ENCODE peak calls at places on chromosome 7, in eight cellular contexts. F is WTC11, M is GM10248, T is thoracic aorta, Z is A673, L is GM06990, H is lower leg skin, E is fibroblast of the aortic adventitia. V is an unnamed sample.

GRCh38 chr7:102425639-102426267 is 7.6 kb upstream of the ORAI2 start:
- DNase-seq in F (peak; percentile 38), M (peak; percentile 87), T (no peak), Z (no peak), L (peak; percentile 90), H (peak; percentile 88), E (no peak), V (no peak)

GRCh38 chr7:19522486-19522885 is 186.4 kb downstream of the POLR1F start:
- DNase-seq in F (no peak), M (no peak), T (no peak), Z (no peak), L (no peak), H (no peak), E (peak; percentile 59), V (no peak)

GRCh38 chr7:143299840-143300239 is 11.7 kb downstream of the CASP2 start:
- DNase-seq in F (peak; percentile 73), M (no peak), T (no peak), Z (peak; percentile 47), L (no peak), H (no peak), E (no peak), V (no peak)

GRCh38 chr7:5636446-5636835 is 145.0 kb downstream of the RNF216 start:
- DNase-seq in F (no peak), M (no peak), T (no peak), Z (peak; percentile 73), L (no peak), H (no peak), E (peak; percentile 16), V (no peak)

GRCh38 chr7:5420108-5420840 is 3.4 kb downstream of the TNRC18 start:
- DNase-seq in F (peak; percentile 44), M (no peak), T (no peak), Z (no peak), L (no peak), H (peak; percentile 89), E (no peak), V (no peak)

GRCh38 chr7:17554341-17555015 is 256.0 kb downstream of the AHR start:
- DNase-seq in F (no peak), M (no peak), T (no peak), Z (no peak), L (no peak), H (no peak), E (no peak), V (no peak)

GRCh38 chr7:139205843-139206242 is 25.2 kb upstream of the UBN2 start:
- DNase-seq in F (no peak), M (no peak), T (no peak), Z (no peak), L (no peak), H (no peak), E (no peak), V (no peak)

GRCh38 chr7:66335318-66335717 is 130.2 kb downstream of the TPST1 start:
- DNase-seq in F (no peak), M (no peak), T (no peak), Z (no peak), L (no peak), H (no peak), E (no peak), V (no peak)

GRCh38 chr7:70417061-70417655 is 714.8 kb upstream of the GALNT17 start:
- DNase-seq in F (peak; percentile 15), M (no peak), T (no peak), Z (no peak), L (no peak), H (no peak), E (no peak), V (no peak)

GRCh38 chr7:3089493-3089892 is 45.8 kb upstream of the CARD11 start:
- DNase-seq in F (peak; percentile 77), M (no peak), T (no peak), Z (peak; percentile 35), L (no peak), H (no peak), E (no peak), V (no peak)

GRCh38 chr7:35975851-35976454 is 175.1 kb downstream of the SEPTIN7 start:
- DNase-seq in F (no peak), M (peak; percentile 45), T (no peak), Z (peak; percentile 85), L (no peak), H (no peak), E (peak; percentile 86), V (no peak)

GRCh38 chr7:107262857-107263256 is 94.1 kb downstream of the HBP1 start:
- DNase-seq in F (no peak), M (no peak), T (no peak), Z (peak; percentile 57), L (no peak), H (no peak), E (peak; percentile 27), V (no peak)

GRCh38 chr7:92731327-92732063 is 104.9 kb downstream of the CDK6 start:
- DNase-seq in F (no peak), M (peak; percentile 19), T (no peak), Z (no peak), L (peak; percentile 52), H (no peak), E (peak; percentile 44), V (no peak)

GRCh38 chr7:107122483-107122882 is 46.3 kb upstream of the HBP1 start:
- DNase-seq in F (no peak), M (no peak), T (no peak), Z (no peak), L (no peak), H (no peak), E (no peak), V (no peak)

GRCh38 chr7:94630855-94631254 is 25.1 kb downstream of the SGCE start:
- DNase-seq in F (no peak), M (no peak), T (no peak), Z (no peak), L (no peak), H (no peak), E (no peak), V (no peak)

GRCh38 chr7:72785166-72785955 is 42.6 kb downstream of the TYW1B start:
- DNase-seq in F (no peak), M (no peak), T (no peak), Z (no peak), L (no peak), H (no peak), E (peak; percentile 22), V (no peak)

GRCh38 chr7:27162930-27163775 is 2.2 kb downstream of the HOXA9 start:
- DNase-seq in F (no peak), M (no peak), T (no peak), Z (no peak), L (no peak), H (no peak), E (no peak), V (no peak)

GRCh38 chr7:69598487-69599148 is 343 bp downstream of the AUTS2 start:
- DNase-seq in F (peak; percentile 31), M (peak; percentile 43), T (no peak), Z (no peak), L (no peak), H (peak; percentile 88), E (no peak), V (no peak)

GRCh38 chr7:54712777-54713176 is 46.2 kb downstream of the SEC61G start:
- DNase-seq in F (no peak), M (no peak), T (no peak), Z (no peak), L (no peak), H (no peak), E (no peak), V (no peak)

GRCh38 chr7:24582171-24582570 is 8.9 kb downstream of the PALS2 start:
- DNase-seq in F (no peak), M (no peak), T (no peak), Z (no peak), L (no peak), H (no peak), E (no peak), V (no peak)

GRCh38 chr7:24591152-24591551 is 17.9 kb downstream of the PALS2 start:
- DNase-seq in F (no peak), M (no peak), T (no peak), Z (no peak), L (no peak), H (no peak), E (no peak), V (no peak)

DNA sequence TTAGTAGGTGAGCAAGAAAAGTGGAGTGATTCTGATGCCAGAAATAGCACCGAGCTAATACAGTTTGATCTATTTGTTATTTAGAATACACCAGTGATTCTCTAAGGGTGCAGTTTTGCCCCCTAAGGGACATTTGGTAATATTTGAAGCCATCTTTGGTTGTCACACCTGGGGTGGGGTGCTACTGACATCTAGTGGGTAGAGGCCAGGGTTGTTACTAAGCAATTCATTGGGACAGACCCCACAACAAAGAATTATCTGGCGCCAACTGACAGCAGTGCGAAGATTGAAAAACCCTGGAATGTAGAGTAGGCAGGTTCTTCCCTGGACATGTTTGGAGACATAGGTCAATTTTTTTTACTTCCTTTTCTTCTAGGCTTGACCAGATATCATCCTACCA is 14.6 kb downstream of the PALS2 start:
- DNase-seq in F (peak; percentile 63), M (no peak), T (no peak), Z (peak; percentile 62), L (no peak), H (no peak), E (peak; percentile 14), V (no peak)
- TF ChIP-seq CTCF in F (peak; percentile 40), M (peak; percentile 49), T (peak; percentile 17), Z (peak; percentile 64), L (peak; percentile 78), H (no peak), E (peak; percentile 34), V (no peak)

GRCh38 chr7:44085549-44085948 is 3.2 kb upstream of the POLM start:
- DNase-seq in F (peak; percentile 39), M (no peak), T (no peak), Z (no peak), L (no peak), H (no peak), E (no peak), V (no peak)
- TF ChIP-seq CTCF in F (no peak), M (peak; percentile 28), T (no peak), Z (peak; percentile 44), L (peak; percentile 37), H (no peak), E (peak; percentile 4), V (no peak)

DNA sequence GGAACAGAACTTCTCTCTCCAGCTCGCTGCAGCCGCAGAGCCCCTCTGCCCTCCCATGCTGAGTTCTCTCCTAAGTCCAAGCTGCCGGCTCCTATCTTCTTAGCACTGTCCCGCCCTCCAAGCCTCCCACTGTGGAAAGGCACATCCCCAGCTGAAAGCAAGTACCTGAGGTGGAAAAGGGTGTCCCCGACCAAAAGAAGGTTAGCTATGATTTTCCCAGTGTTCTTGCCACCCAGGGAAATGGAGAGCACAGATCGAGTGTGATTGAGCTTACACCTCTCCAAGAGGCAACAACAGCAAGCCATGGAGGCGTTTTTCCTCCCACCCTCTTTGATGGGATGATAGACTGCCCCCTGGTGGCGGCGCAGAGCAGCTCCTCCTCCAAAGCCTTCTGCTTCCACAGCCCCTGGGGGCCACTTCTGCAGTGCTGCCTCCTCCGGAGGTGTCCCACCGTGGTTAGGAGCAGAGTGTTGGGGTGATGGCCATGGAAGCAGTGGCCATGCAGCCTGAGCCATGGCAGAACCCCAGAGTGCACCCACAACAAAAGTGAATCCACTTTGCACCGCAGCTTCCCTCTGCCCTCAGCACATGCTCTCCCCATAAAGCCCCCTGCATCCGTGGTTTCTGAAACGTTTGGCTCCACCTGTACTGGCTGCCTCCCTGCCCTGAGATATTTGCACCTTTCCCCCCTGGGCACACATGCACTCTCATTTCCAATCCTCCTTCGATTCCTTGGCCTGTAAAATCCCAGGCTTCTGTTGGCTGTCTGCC is 143.1 kb upstream of the STK17A start:
- DNase-seq in F (peak; percentile 79), M (peak; percentile 83), T (no peak), Z (peak; percentile 77), L (peak; percentile 43), H (no peak), E (peak; percentile 58), V (no peak)
- TF ChIP-seq CTCF in F (peak; percentile 96), M (peak; percentile 82), T (peak; percentile 52), Z (peak; percentile 91), L (peak; percentile 95), H (no peak), E (peak; percentile 80), V (no peak)

GRCh38 chr7:151223728-151224127 is 3.3 kb downstream of the ABCF2 start:
- DNase-seq in F (no peak), M (no peak), T (no peak), Z (no peak), L (no peak), H (no peak), E (no peak), V (no peak)
- TF ChIP-seq CTCF in F (no peak), M (no peak), T (no peak), Z (no peak), L (no peak), H (no peak), E (no peak), V (no peak)